ENCODE peak calls at places on chromosomes 1 and 21, in four cellular contexts. R is activated CD4-positive, CD25-positive, alpha-beta regulatory T cell; N is type B pancreatic cell; E is dorsolateral prefrontal cortex. Q is an unnamed sample.

GRCh38 chr1:239630767-239631166 is 244.4 kb downstream of the CHRM3 start:
- DNase-seq in E (no peak), N (no peak), R (no peak), Q (no peak)

GRCh38 chr1:110188116-110188618 is 21.9 kb upstream of the KCNC4 start:
- DNase-seq in R (no peak), N (no peak), E (no peak), Q (no peak)

GRCh38 chr1:15154480-15155036 is 1.0 kb downstream of the TMEM51 start:
- DNase-seq in R (no peak), N (no peak), E (no peak), Q (no peak)

GRCh38 chr1:192810253-192810880 is 1.5 kb downstream of the RGS2 start:
- DNase-seq in N (no peak), E (no peak), R (no peak), Q (no peak)

GRCh38 chr1:75361260-75361659 is 227.1 kb downstream of the LHX8 start:
- DNase-seq in N (no peak), E (no peak), R (no peak), Q (no peak)

GRCh38 chr1:215002471-215002870 is 80.1 kb upstream of the KCNK2 start:
- DNase-seq in R (no peak), E (no peak), N (no peak), Q (no peak)

GRCh38 chr1:86277909-86278308 is 118.2 kb downstream of the ODF2L start:
- DNase-seq in R (no peak), E (no peak), N (no peak), Q (no peak)

GRCh38 chr1:6185635-6186382 is 5.7 kb upstream of the CHD5 start:
- DNase-seq in R (no peak), E (no peak), N (no peak), Q (no peak)

GRCh38 chr1:95953005-95953404 is 719.0 kb downstream of the RWDD3 start:
- DNase-seq in N (no peak), E (no peak), R (no peak), Q (no peak)

GRCh38 chr1:43232071-43232470 is 37.7 kb upstream of the TMEM125 start:
- DNase-seq in N (no peak), R (no peak), E (no peak), Q (no peak)

GRCh38 chr1:107681001-107681479 is 283.9 kb downstream of the VAV3 start:
- DNase-seq in N (no peak), R (no peak), E (no peak), Q (no peak)

GRCh38 chr1:43269627-43270375 is at the start of gene TMEM125:
- DNase-seq in R (no peak), N (no peak), E (peak), Q (peak)

GRCh38 chr1:174800221-174800791 is 199.4 kb upstream of the CACYBP start:
- DNase-seq in R (no peak), E (peak), N (no peak), Q (no peak)

GRCh38 chr21:44792653-44793052 is 9.0 kb downstream of the UBE2G2 start:
- DNase-seq in R (no peak), E (no peak), N (no peak), Q (no peak)

GRCh38 chr1:208231929-208232360 is 12.2 kb downstream of the PLXNA2 start:
- DNase-seq in R (no peak), E (no peak), N (no peak), Q (no peak)

GRCh38 chr1:12386130-12386529 is 156.3 kb downstream of the VPS13D start:
- DNase-seq in N (no peak), E (no peak), R (peak), Q (peak)

GRCh38 chr1:39255212-39255611 is 50.7 kb downstream of the MACF1 start:
- DNase-seq in E (no peak), R (no peak), N (no peak), Q (no peak)

GRCh38 chr1:167679714-167680113 is 42.1 kb upstream of the MPZL1 start:
- DNase-seq in N (no peak), R (no peak), E (no peak), Q (no peak)

GRCh38 chr1:26733982-26734381 is 38.2 kb downstream of the ARID1A start:
- DNase-seq in E (no peak), N (no peak), R (no peak), Q (no peak)

GRCh38 chr1:12453400-12454343 is 164.3 kb downstream of the DHRS3 start:
- DNase-seq in E (no peak), R (peak), N (no peak), Q (no peak)

GRCh38 chr21:14520535-14520934 is 25.6 kb downstream of the SAMSN1 start:
- DNase-seq in N (no peak), R (no peak), E (no peak), Q (no peak)

GRCh38 chr1:2240251-2241156 is 12.4 kb downstream of the SKI start:
- DNase-seq in R (no peak), N (no peak), E (peak), Q (no peak)

GRCh38 chr1:105626276-105626987 is 1430.0 kb upstream of the PRMT6 start:
- DNase-seq in N (no peak), R (no peak), E (no peak), Q (no peak)

GRCh38 chr1:85325920-85326319 is 49.5 kb upstream of the BCL10 start:
- DNase-seq in R (no peak), N (no peak), E (no peak), Q (no peak)

GRCh38 chr1:206032356-206033140 is 8.9 kb upstream of the CTSE start:
- DNase-seq in E (no peak), R (no peak), N (no peak), Q (no peak)

GRCh38 chr1:181676269-181676668 is 193.0 kb downstream of the CACNA1E start:
- DNase-seq in N (no peak), E (no peak), R (no peak), Q (no peak)

GRCh38 chr1:12480748-12481362 is 137.2 kb downstream of the DHRS3 start:
- DNase-seq in R (no peak), E (no peak), N (no peak), Q (no peak)

Q was measured in vagina.